ENCODE peak calls at places on chromosomes 3 and 15, in ten cellular contexts. V is cerebellar cortex; B is PC-3; Y is amygdala; P is GM19239; W is A673; K is effector CD4-positive, alpha-beta T cell; A is left colon; S is HTR-8/SVneo; M is MCF 10A. I is an unnamed sample.

GRCh38 chr3:45647148-45647619 is 42.0 kb upstream of the SACM1L start:
- DNase-seq in V (peak; percentile 58), B (peak; percentile 95), Y (no peak), P (no peak), W (no peak), K (no peak), A (no peak), S (peak; percentile 72), M (peak; percentile 89), I (no peak)

GRCh38 chr3:195240171-195240701 is 30.7 kb downstream of the XXYLT1 start:
- DNase-seq in V (no peak), B (no peak), Y (no peak), P (no peak), W (no peak), K (no peak), A (peak; percentile 34), S (no peak), M (no peak), I (no peak)

GRCh38 chr15:69758291-69758771 is 305.7 kb downstream of the RPLP1 start:
- DNase-seq in V (no peak), B (peak; percentile 24), Y (no peak), P (no peak), W (no peak), K (no peak), A (no peak), S (no peak), M (no peak), I (no peak)

GRCh38 chr3:35322070-35322469 is 317.3 kb upstream of the ARPP21 start:
- DNase-seq in V (no peak), B (peak; percentile 1), Y (no peak), P (no peak), W (no peak), K (no peak), A (no peak), S (no peak), M (peak; percentile 20), I (no peak)

GRCh38 chr3:62607287-62608029 is 234.1 kb upstream of the FEZF2 start:
- DNase-seq in V (peak; percentile 44), B (peak; percentile 63), Y (no peak), P (no peak), W (peak; percentile 7), K (no peak), A (no peak), S (peak; percentile 24), M (peak; percentile 98), I (no peak)

GRCh38 chr3:81920805-81921204 is 159.4 kb upstream of the GBE1 start:
- DNase-seq in V (no peak), B (no peak), Y (no peak), P (no peak), W (peak; percentile 27), K (no peak), A (no peak), S (no peak), M (no peak), I (no peak)

GRCh38 chr15:63504247-63504978 is at the start of gene USP3:
- DNase-seq in V (peak; percentile 92), B (peak; percentile 91), Y (peak; percentile 85), P (peak; percentile 44), W (peak; percentile 97), K (peak; percentile 87), A (peak; percentile 94), S (peak; percentile 75), M (peak; percentile 93), I (peak; percentile 93)

GRCh38 chr15:48866141-48866563 is 11.8 kb upstream of the EID1 start:
- DNase-seq in V (no peak), B (peak; percentile 68), Y (no peak), P (no peak), W (peak; percentile 25), K (no peak), A (no peak), S (no peak), M (no peak), I (no peak)

GRCh38 chr15:81516461-81516860 is 142.4 kb upstream of the TMC3 start:
- DNase-seq in V (no peak), B (peak; percentile 7), Y (no peak), P (no peak), W (no peak), K (no peak), A (no peak), S (no peak), M (peak; percentile 35), I (no peak)

GRCh38 chr15:73944161-73945099 is 18.2 kb downstream of the LOXL1 start:
- DNase-seq in V (no peak), B (no peak), Y (no peak), P (no peak), W (no peak), K (no peak), A (no peak), S (no peak), M (no peak), I (no peak)

GRCh38 chr3:152320201-152320617 is 51.5 kb downstream of the MBNL1 start:
- DNase-seq in V (peak; percentile 28), B (peak; percentile 16), Y (no peak), P (no peak), W (peak; percentile 75), K (no peak), A (no peak), S (no peak), M (no peak), I (no peak)

GRCh38 chr3:20552605-20553275 is 366.7 kb upstream of the SGO1 start:
- DNase-seq in V (no peak), B (no peak), Y (no peak), P (no peak), W (no peak), K (no peak), A (peak; percentile 18), S (no peak), M (no peak), I (no peak)

GRCh38 chr15:53586815-53587214 is 172.6 kb downstream of the WDR72 start:
- DNase-seq in V (peak; percentile 36), B (peak; percentile 60), Y (no peak), P (peak; percentile 17), W (peak; percentile 65), K (no peak), A (peak; percentile 52), S (no peak), M (peak; percentile 65), I (no peak)

GRCh38 chr3:3191675-3192480 is 12.4 kb upstream of the CRBN start:
- DNase-seq in V (no peak), B (no peak), Y (no peak), P (no peak), W (no peak), K (no peak), A (no peak), S (no peak), M (no peak), I (no peak)

GRCh38 chr15:57333487-57333886 is 42.8 kb upstream of the CGNL1 start:
- DNase-seq in V (no peak), B (peak; percentile 27), Y (no peak), P (no peak), W (no peak), K (no peak), A (no peak), S (no peak), M (no peak), I (no peak)

GRCh38 chr3:141452045-141452444 is 34.8 kb upstream of the RASA2 start:
- DNase-seq in V (peak; percentile 51), B (peak; percentile 52), Y (no peak), P (peak; percentile 30), W (peak; percentile 70), K (peak; percentile 18), A (no peak), S (peak; percentile 33), M (peak; percentile 56), I (no peak)

GRCh38 chr15:63234479-63234878 is 42.9 kb upstream of the APH1B start:
- DNase-seq in V (no peak), B (peak; percentile 22), Y (no peak), P (no peak), W (no peak), K (no peak), A (peak; percentile 66), S (no peak), M (peak; percentile 41), I (no peak)

GRCh38 chr3:69422751-69423150 is 36.9 kb upstream of the FRMD4B start:
- DNase-seq in V (no peak), B (peak; percentile 30), Y (no peak), P (no peak), W (no peak), K (no peak), A (no peak), S (no peak), M (peak; percentile 49), I (no peak)

GRCh38 chr3:14494279-14494972 is 45.7 kb downstream of the GRIP2 start:
- DNase-seq in V (no peak), B (no peak), Y (no peak), P (no peak), W (no peak), K (no peak), A (no peak), S (no peak), M (no peak), I (no peak)

GRCh38 chr3:105539897-105540296 is 173.2 kb downstream of the ALCAM start:
- DNase-seq in V (no peak), B (no peak), Y (no peak), P (no peak), W (no peak), K (no peak), A (no peak), S (no peak), M (no peak), I (no peak)

GRCh38 chr15:55289573-55290360 is at the start of gene RAB27A:
- DNase-seq in V (peak; percentile 49), B (peak; percentile 41), Y (no peak), P (peak; percentile 55), W (peak; percentile 45), K (peak; percentile 67), A (peak; percentile 81), S (peak; percentile 66), M (peak; percentile 82), I (peak; percentile 64)

GRCh38 chr3:143078883-143079282 is 40.7 kb upstream of the CHST2 start:
- DNase-seq in V (no peak), B (peak; percentile 49), Y (no peak), P (no peak), W (no peak), K (no peak), A (no peak), S (peak; percentile 10), M (peak; percentile 35), I (no peak)

GRCh38 chr3:9340450-9341009 is 22.3 kb upstream of the THUMPD3 start:
- DNase-seq in V (no peak), B (peak; percentile 84), Y (no peak), P (no peak), W (no peak), K (no peak), A (no peak), S (peak; percentile 60), M (peak; percentile 69), I (no peak)

GRCh38 chr15:58684036-58684700 is 65.3 kb downstream of the ADAM10 start:
- DNase-seq in V (no peak), B (no peak), Y (no peak), P (no peak), W (no peak), K (no peak), A (no peak), S (no peak), M (no peak), I (no peak)

GRCh38 chr15:74642724-74643367 is 27.2 kb downstream of the CLK3 start:
- DNase-seq in V (no peak), B (no peak), Y (no peak), P (no peak), W (peak; percentile 76), K (no peak), A (no peak), S (no peak), M (no peak), I (no peak)